ENCODE peak calls at places on chromosomes 3 and 15, in seven cellular contexts. G, X, B, A, Z, E and H are unnamed samples.

GRCh38 chr15:83379574-83379973 is 67.6 kb upstream of the SH3GL3 start:
- DNase-seq in E (peak), X (no peak), G (no peak), B (peak), A (no peak), Z (peak), H (no peak)

GRCh38 chr3:49523756-49524747 is 30.2 kb upstream of the BSN start:
- DNase-seq in X (no peak), Z (no peak), A (no peak), E (no peak), B (no peak), G (no peak), H (no peak)

GRCh38 chr15:41940441-41940857 is 31.9 kb downstream of the EHD4 start:
- DNase-seq in B (peak), G (no peak), E (peak), Z (no peak), A (no peak), X (peak), H (no peak)

GRCh38 chr15:79045041-79045440 is 45.5 kb downstream of the RASGRF1 start:
- DNase-seq in B (no peak), Z (no peak), X (no peak), E (no peak), A (no peak), G (no peak), H (no peak)

GRCh38 chr3:66989860-66990696 is 8.0 kb upstream of the KBTBD8 start:
- DNase-seq in X (no peak), Z (no peak), A (no peak), G (no peak), B (no peak), E (no peak), H (no peak)

GRCh38 chr3:153961498-153961897 is 159.7 kb upstream of the ARHGEF26 start:
- DNase-seq in Z (no peak), G (no peak), E (no peak), X (no peak), B (no peak), A (no peak), H (no peak)

GRCh38 chr3:128112406-128112968 is 11.1 kb downstream of the RUVBL1 start:
- DNase-seq in E (peak), Z (no peak), B (peak), G (no peak), X (peak), A (no peak), H (no peak)

GRCh38 chr3:62922326-62922725 is 47.1 kb upstream of the CADPS start:
- DNase-seq in Z (no peak), A (no peak), G (no peak), E (no peak), B (peak), X (peak), H (no peak)

GRCh38 chr15:80264031-80264430 is 12.0 kb upstream of the CTXND1 start:
- DNase-seq in G (no peak), A (no peak), B (peak), E (no peak), Z (no peak), X (peak), H (no peak)

GRCh38 chr3:39210078-39210477 is 17.7 kb upstream of the XIRP1 start:
- DNase-seq in B (no peak), A (no peak), G (no peak), E (no peak), X (no peak), Z (no peak), H (no peak)

GRCh38 chr3:39208463-39209055 is 16.2 kb upstream of the XIRP1 start:
- DNase-seq in X (peak), Z (peak), G (peak), E (peak), B (peak), A (no peak), H (no peak)

GRCh38 chr3:39211332-39212130 is 19.1 kb upstream of the XIRP1 start:
- DNase-seq in X (no peak), B (no peak), G (no peak), A (no peak), Z (no peak), E (no peak), H (no peak)

GRCh38 chr3:39207361-39208192 is 15.2 kb upstream of the XIRP1 start:
- DNase-seq in G (no peak), Z (no peak), A (no peak), X (no peak), E (no peak), B (no peak), H (no peak)

DNA sequence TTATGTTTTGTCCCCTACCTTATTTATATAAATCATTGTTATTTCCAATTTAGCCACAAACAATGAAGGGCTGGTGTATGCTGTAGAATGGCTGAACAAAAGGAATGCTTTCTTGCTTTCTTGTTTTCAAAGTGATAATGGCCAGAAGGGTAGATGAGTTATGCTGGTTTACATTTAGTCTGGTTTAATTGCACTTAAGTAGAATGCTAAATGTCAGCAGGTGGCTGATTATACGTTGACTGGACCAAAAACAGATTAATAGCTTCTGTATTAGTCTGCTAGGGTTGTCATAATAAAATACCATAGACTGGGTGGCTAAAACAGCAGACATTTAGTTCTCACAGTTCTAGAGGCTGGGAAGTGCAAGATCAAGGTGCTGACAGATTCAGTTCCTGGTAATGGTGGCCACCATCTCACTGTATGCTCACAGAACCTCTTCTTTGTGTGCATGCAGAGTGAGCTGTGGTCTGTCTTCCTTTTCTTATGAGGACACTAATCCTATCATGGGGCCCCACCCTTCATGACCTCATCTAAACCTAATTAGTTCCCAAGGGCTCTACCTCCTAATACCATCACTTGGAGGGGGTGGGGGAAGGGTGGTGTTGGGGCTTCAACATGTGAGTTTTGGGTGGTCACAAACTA is 17.1 kb upstream of the XIRP1 start:
- DNase-seq in G (no peak), A (no peak), Z (no peak), B (no peak), E (no peak), X (no peak), H (no peak)
- TF ChIP-seq CTCF in G (no peak), A (no peak), Z (no peak), B (no peak), E (no peak), X (no peak), H (no peak)

GRCh38 chr3:52391096-52391495 is 53.8 kb downstream of the SEMA3G start:
- DNase-seq in X (no peak), G (no peak), E (no peak), B (no peak), Z (no peak), A (no peak), H (no peak)

GRCh38 chr3:52392216-52392930 is 52.5 kb downstream of the SEMA3G start:
- DNase-seq in X (no peak), B (no peak), Z (no peak), E (no peak), A (no peak), G (no peak), H (no peak)

GRCh38 chr3:52387481-52387880 is 57.4 kb downstream of the SEMA3G start:
- DNase-seq in E (no peak), A (no peak), G (no peak), X (no peak), B (no peak), Z (no peak), H (no peak)

GRCh38 chr3:52388348-52388821 is 56.5 kb downstream of the SEMA3G start:
- DNase-seq in G (no peak), A (no peak), Z (peak), X (no peak), B (no peak), E (no peak), H (no peak)

DNA sequence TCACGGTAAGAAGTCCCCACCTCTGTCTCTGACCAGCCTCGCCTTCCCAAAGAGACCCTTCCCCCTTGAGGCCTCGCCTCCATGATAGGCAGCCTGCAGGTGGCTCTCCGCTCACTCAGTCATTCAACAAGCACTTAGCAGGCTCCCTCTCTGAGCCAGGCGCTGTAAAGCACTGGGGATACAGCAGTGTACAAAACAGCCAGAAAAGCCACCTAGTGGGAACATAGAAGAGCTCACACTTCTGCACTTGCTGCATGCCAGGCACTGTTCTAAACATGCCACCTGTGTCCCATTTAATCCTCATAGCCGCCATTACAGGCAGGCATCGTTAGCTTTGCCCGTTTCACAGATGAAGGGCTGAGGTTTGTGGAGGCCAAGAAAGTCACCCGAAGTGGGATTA is 56.0 kb downstream of the SEMA3G start:
- DNase-seq in A (no peak), X (no peak), G (no peak), Z (no peak), E (no peak), B (no peak), H (no peak)
- TF ChIP-seq CTCF in A (no peak), X (no peak), G (no peak), Z (no peak), E (no peak), B (no peak), H (no peak)

DNA sequence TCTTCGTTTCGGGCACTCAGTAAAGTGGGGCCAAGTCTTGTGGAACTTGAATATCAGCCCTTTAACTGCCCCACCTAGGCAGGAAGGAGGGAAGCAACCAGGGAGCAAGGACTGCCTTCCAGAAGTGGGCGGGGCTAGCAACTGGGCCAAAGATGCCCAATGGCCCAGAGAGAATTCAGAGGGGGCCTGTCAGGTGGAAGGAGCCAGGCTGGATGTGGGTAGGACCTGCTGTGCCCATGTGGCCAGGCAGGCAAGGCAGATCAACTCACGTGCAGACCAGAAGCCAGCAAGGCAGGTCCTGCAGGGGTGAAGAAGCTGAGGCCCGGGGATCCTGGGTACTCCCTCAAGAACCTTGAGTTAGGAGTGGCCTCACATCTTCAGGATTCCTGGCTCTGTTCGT is 5.5 kb downstream of the MAP6D1 start:
- DNase-seq in G (no peak), E (no peak), Z (peak), A (no peak), B (no peak), X (no peak), H (no peak)
- TF ChIP-seq CTCF in G (no peak), E (no peak), Z (no peak), A (no peak), B (no peak), X (no peak), H (no peak)

DNA sequence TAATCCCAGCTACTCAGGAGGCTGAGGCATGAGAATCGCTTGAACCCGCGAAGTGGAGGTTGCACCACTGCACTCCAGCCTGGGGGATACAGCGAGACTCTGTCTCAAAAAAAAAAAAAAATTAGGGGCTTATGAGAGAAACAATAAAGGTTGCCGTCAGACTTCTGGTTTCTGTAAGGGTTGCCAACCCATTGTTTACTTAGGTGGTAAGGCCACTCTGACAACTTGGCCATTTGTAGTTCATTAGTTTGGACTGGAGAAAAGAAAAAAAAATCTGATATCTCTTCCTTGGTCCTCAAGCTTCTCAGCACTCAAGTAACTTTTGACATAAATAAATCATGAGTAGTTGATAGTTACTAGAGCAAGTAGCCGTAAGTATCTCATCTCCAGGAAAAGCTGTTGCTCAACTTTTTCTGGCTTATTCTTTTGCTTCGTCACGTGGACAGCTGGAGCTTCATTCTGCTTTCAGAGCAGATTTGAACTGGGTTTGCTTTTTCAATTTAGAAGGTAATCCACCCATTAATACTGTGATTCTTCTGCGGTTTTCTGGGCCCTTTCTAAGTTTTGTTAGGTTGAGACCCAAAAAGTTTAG is 9.4 kb downstream of the SNX1 start:
- DNase-seq in Z (no peak), B (peak), G (peak), A (no peak), E (no peak), X (peak), H (no peak)
- TF ChIP-seq CTCF in Z (no peak), B (no peak), G (no peak), A (no peak), E (no peak), X (no peak), H (no peak)